ENCODE peak calls at places on chromosomes 13 and 19, in seven cellular contexts. One of them, this sample, is unnamed.

GRCh38 chr13:36839281-36839680 is 20.3 kb downstream of the RFXAP start:
- DNase-seq in endodermal cell: no peak
- DNase-seq in ovary: no peak
- DNase-seq in mesenchymal stem cell: no peak
- DNase-seq in left ventricle myocardium inferior: no peak
- DNase-seq in coronary artery: no peak
- DNase-seq in ascending aorta: no peak
- DNase-seq in this sample: no peak

GRCh38 chr19:19040417-19040816 is 7.0 kb downstream of the ARMC6 start:
- DNase-seq in mesenchymal stem cell: peak; percentile 57
- DNase-seq in left ventricle myocardium inferior: peak; percentile 36
- DNase-seq in coronary artery: no peak
- DNase-seq in ovary: peak; percentile 74
- DNase-seq in ascending aorta: peak; percentile 25
- DNase-seq in endodermal cell: no peak
- DNase-seq in this sample: peak; percentile 27

GRCh38 chr13:74683411-74683810 is 549.2 kb upstream of the KLF12 start:
- DNase-seq in ovary: no peak
- DNase-seq in mesenchymal stem cell: no peak
- DNase-seq in ascending aorta: no peak
- DNase-seq in endodermal cell: peak; percentile 51
- DNase-seq in left ventricle myocardium inferior: no peak
- DNase-seq in coronary artery: no peak
- DNase-seq in this sample: no peak

GRCh38 chr13:111319998-111320911 is at the start of gene TEX29:
- DNase-seq in left ventricle myocardium inferior: no peak
- DNase-seq in mesenchymal stem cell: no peak
- DNase-seq in ascending aorta: no peak
- DNase-seq in coronary artery: no peak
- DNase-seq in endodermal cell: no peak
- DNase-seq in ovary: no peak
- DNase-seq in this sample: no peak

GRCh38 chr13:99525967-99526366 is 24.7 kb downstream of the TM9SF2 start:
- DNase-seq in left ventricle myocardium inferior: no peak
- DNase-seq in ovary: no peak
- DNase-seq in ascending aorta: no peak
- DNase-seq in coronary artery: no peak
- DNase-seq in endodermal cell: no peak
- DNase-seq in mesenchymal stem cell: no peak
- DNase-seq in this sample: no peak

GRCh38 chr19:30253581-30253996 is 118.6 kb upstream of the ZNF536 start:
- DNase-seq in mesenchymal stem cell: no peak
- DNase-seq in ascending aorta: no peak
- DNase-seq in left ventricle myocardium inferior: no peak
- DNase-seq in coronary artery: no peak
- DNase-seq in ovary: no peak
- DNase-seq in endodermal cell: peak; percentile 76
- DNase-seq in this sample: no peak

GRCh38 chr19:21463449-21464105 is 41.8 kb upstream of the ZNF429 start:
- DNase-seq in ascending aorta: no peak
- DNase-seq in left ventricle myocardium inferior: peak; percentile 42
- DNase-seq in coronary artery: no peak
- DNase-seq in endodermal cell: peak; percentile 97
- DNase-seq in mesenchymal stem cell: no peak
- DNase-seq in ovary: peak; percentile 68
- DNase-seq in this sample: no peak

GRCh38 chr19:52997975-52998374 is 15.7 kb upstream of the ERVV-1 start:
- DNase-seq in ascending aorta: no peak
- DNase-seq in left ventricle myocardium inferior: no peak
- DNase-seq in ovary: no peak
- DNase-seq in endodermal cell: no peak
- DNase-seq in mesenchymal stem cell: no peak
- DNase-seq in coronary artery: no peak
- DNase-seq in this sample: no peak

GRCh38 chr19:56321254-56321980 is 6.8 kb upstream of the ZSCAN5A start:
- DNase-seq in left ventricle myocardium inferior: no peak
- DNase-seq in ovary: no peak
- DNase-seq in mesenchymal stem cell: no peak
- DNase-seq in endodermal cell: no peak
- DNase-seq in coronary artery: no peak
- DNase-seq in ascending aorta: no peak
- DNase-seq in this sample: no peak

GRCh38 chr13:42815686-42816085 is 34.3 kb downstream of the FAM216B start:
- DNase-seq in endodermal cell: no peak
- DNase-seq in ascending aorta: no peak
- DNase-seq in ovary: no peak
- DNase-seq in coronary artery: no peak
- DNase-seq in left ventricle myocardium inferior: no peak
- DNase-seq in mesenchymal stem cell: no peak
- DNase-seq in this sample: no peak

GRCh38 chr19:7224205-7224833 is 69.9 kb downstream of the INSR start:
- DNase-seq in coronary artery: no peak
- DNase-seq in ascending aorta: no peak
- DNase-seq in ovary: peak; percentile 74
- DNase-seq in mesenchymal stem cell: no peak
- DNase-seq in endodermal cell: no peak
- DNase-seq in left ventricle myocardium inferior: no peak
- DNase-seq in this sample: no peak
- H3K27ac ChIP-seq in coronary artery: peak overlapping the region; percentile 15
- H3K27ac ChIP-seq in ascending aorta: peak overlapping the region; percentile 35
- H3K27ac ChIP-seq in ovary: peak overlapping the region; percentile 60
- H3K27ac ChIP-seq in mesenchymal stem cell: no peak overlapping the region
- H3K27ac ChIP-seq in endodermal cell: no peak overlapping the region
- H3K27ac ChIP-seq in left ventricle myocardium inferior: peak overlapping the region; percentile 56
- H3K27ac ChIP-seq in this sample: peak overlapping the region; percentile 57

GRCh38 chr13:82655518-82655855 is 1226.8 kb downstream of the SLITRK1 start:
- DNase-seq in mesenchymal stem cell: no peak
- DNase-seq in endodermal cell: no peak
- DNase-seq in ovary: no peak
- DNase-seq in coronary artery: no peak
- DNase-seq in ascending aorta: no peak
- DNase-seq in left ventricle myocardium inferior: no peak
- DNase-seq in this sample: no peak

GRCh38 chr13:82657471-82657870 is 1224.8 kb downstream of the SLITRK1 start:
- DNase-seq in ovary: no peak
- DNase-seq in endodermal cell: no peak
- DNase-seq in coronary artery: no peak
- DNase-seq in ascending aorta: no peak
- DNase-seq in left ventricle myocardium inferior: no peak
- DNase-seq in mesenchymal stem cell: no peak
- DNase-seq in this sample: no peak

GRCh38 chr13:82654851-82655517 is 1227.3 kb downstream of the SLITRK1 start:
- DNase-seq in mesenchymal stem cell: no peak
- DNase-seq in ascending aorta: peak; percentile 43
- DNase-seq in endodermal cell: no peak
- DNase-seq in left ventricle myocardium inferior: peak; percentile 73
- DNase-seq in coronary artery: peak; percentile 84
- DNase-seq in ovary: no peak
- DNase-seq in this sample: peak; percentile 20

GRCh38 chr13:82654143-82654542 is 1228.1 kb downstream of the SLITRK1 start:
- DNase-seq in left ventricle myocardium inferior: no peak
- DNase-seq in ascending aorta: no peak
- DNase-seq in coronary artery: no peak
- DNase-seq in mesenchymal stem cell: no peak
- DNase-seq in endodermal cell: no peak
- DNase-seq in ovary: no peak
- DNase-seq in this sample: no peak
- H3K27ac ChIP-seq in left ventricle myocardium inferior: no peak overlapping the region
- H3K27ac ChIP-seq in ascending aorta: no peak overlapping the region
- H3K27ac ChIP-seq in coronary artery: no peak overlapping the region
- H3K27ac ChIP-seq in mesenchymal stem cell: no peak overlapping the region
- H3K27ac ChIP-seq in endodermal cell: no peak overlapping the region
- H3K27ac ChIP-seq in ovary: no peak overlapping the region
- H3K27ac ChIP-seq in this sample: no peak overlapping the region

DNA sequence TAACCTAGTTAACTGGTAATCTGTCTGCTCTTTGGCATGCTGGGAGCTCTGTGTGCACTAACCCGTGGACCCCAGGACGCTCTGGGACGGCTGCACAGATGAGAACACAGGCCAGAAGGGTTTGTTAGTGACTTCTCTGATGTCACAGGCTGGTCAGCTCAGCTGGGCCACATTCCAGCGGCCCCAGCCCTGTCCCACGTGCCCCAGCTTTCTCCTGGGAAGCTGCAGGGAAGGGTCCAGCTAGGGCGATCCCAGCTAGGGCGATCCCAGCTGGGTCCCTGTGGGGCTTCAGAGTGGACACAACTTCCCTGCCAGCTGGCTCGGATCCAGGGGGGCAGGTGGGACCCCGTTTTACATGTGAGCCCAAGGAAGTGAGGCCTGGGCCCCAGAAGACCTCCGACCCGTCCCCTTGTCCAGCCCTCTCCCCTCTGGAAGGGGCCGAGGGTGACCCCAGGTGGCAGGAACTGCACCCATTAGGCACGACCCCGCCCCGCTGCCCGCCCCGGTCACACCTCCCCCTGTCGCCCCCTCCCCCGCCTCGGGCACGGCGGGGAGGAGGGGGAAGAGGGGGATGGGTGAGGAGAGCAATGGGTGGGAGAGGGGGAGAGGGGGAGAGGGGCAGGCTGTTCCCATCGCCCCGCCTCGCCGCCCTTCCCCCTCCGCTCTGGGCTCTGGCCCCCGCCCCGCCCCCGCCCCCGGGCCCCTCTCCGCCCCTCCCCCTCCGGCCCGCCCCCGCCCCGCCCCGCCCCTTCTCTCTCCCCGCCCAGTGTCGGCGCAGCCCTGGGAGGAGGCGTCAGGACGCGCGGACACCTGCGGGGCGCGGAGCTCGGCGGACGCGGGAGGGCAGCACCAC is 75.2 kb upstream of the MCF2L start:
- DNase-seq in coronary artery: no peak
- DNase-seq in ovary: no peak
- DNase-seq in ascending aorta: no peak
- DNase-seq in left ventricle myocardium inferior: no peak
- DNase-seq in endodermal cell: peak; percentile 93
- DNase-seq in mesenchymal stem cell: peak; percentile 71
- DNase-seq in this sample: no peak
- H3K27ac ChIP-seq in coronary artery: no peak overlapping the region
- H3K27ac ChIP-seq in ovary: no peak overlapping the region
- H3K27ac ChIP-seq in ascending aorta: no peak overlapping the region
- H3K27ac ChIP-seq in left ventricle myocardium inferior: no peak overlapping the region
- H3K27ac ChIP-seq in endodermal cell: peak overlapping the region; percentile 82
- H3K27ac ChIP-seq in mesenchymal stem cell: peak overlapping the region; percentile 97
- H3K27ac ChIP-seq in this sample: no peak overlapping the region

GRCh38 chr19:49812997-49813861 is at the start of gene FUZ:
- DNase-seq in endodermal cell: peak; percentile 99
- DNase-seq in ascending aorta: peak; percentile 93
- DNase-seq in coronary artery: peak; percentile 98
- DNase-seq in mesenchymal stem cell: peak; percentile 99
- DNase-seq in left ventricle myocardium inferior: peak; percentile 98
- DNase-seq in ovary: peak; percentile 95
- DNase-seq in this sample: peak; percentile 91

GRCh38 chr19:49814010-49814409 is 918 bp upstream of the FUZ start:
- DNase-seq in ovary: no peak
- DNase-seq in ascending aorta: no peak
- DNase-seq in coronary artery: no peak
- DNase-seq in mesenchymal stem cell: no peak
- DNase-seq in endodermal cell: no peak
- DNase-seq in left ventricle myocardium inferior: no peak
- DNase-seq in this sample: no peak

GRCh38 chr19:49809987-49810389 is 3.1 kb downstream of the FUZ start:
- DNase-seq in ascending aorta: no peak
- DNase-seq in endodermal cell: no peak
- DNase-seq in left ventricle myocardium inferior: no peak
- DNase-seq in coronary artery: no peak
- DNase-seq in ovary: no peak
- DNase-seq in mesenchymal stem cell: no peak
- DNase-seq in this sample: no peak

GRCh38 chr19:49811328-49811727 is 1.8 kb downstream of the FUZ start:
- DNase-seq in coronary artery: no peak
- DNase-seq in left ventricle myocardium inferior: no peak
- DNase-seq in ascending aorta: no peak
- DNase-seq in endodermal cell: no peak
- DNase-seq in mesenchymal stem cell: no peak
- DNase-seq in ovary: no peak
- DNase-seq in this sample: no peak

DNA sequence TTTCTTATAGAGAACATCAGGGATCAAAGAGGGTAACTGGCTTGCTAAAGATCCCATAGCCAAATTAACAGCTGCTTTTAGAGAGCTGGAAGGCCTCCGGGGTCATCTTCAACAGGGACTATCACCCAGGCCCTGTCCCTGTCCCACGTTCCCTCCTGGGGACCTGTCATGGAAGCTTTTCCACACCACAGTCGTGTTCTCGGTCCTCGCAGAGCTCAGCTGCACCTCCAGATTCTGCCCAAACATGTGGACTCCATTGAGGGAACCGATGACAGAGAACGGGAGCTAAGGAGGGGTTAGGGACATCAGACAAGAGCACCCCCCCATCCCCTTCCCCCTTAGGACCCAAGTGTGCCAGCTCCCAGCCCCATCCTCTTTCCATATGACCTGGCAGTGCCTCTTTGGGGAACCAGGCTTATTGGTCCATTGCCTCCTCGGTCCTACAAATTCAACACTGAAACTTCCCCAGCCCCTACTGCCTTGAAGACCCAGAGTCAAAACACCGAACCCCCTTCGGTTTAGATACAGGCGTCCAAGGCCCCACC is 568 bp downstream of the FUZ start:
- DNase-seq in mesenchymal stem cell: no peak
- DNase-seq in endodermal cell: no peak
- DNase-seq in left ventricle myocardium inferior: no peak
- DNase-seq in ovary: no peak
- DNase-seq in coronary artery: no peak
- DNase-seq in ascending aorta: no peak
- DNase-seq in this sample: no peak
- H3K27ac ChIP-seq in mesenchymal stem cell: no peak overlapping the region
- H3K27ac ChIP-seq in endodermal cell: peak overlapping the region; percentile 95
- H3K27ac ChIP-seq in left ventricle myocardium inferior: peak overlapping the region; percentile 96
- H3K27ac ChIP-seq in ovary: peak overlapping the region; percentile 87
- H3K27ac ChIP-seq in coronary artery: peak overlapping the region; percentile 68
- H3K27ac ChIP-seq in ascending aorta: peak overlapping the region; percentile 83
- H3K27ac ChIP-seq in this sample: peak overlapping the region; percentile 73

GRCh38 chr13:51549050-51549449 is 35.2 kb upstream of the WDFY2 start:
- DNase-seq in coronary artery: no peak
- DNase-seq in ovary: no peak
- DNase-seq in endodermal cell: peak; percentile 62
- DNase-seq in mesenchymal stem cell: no peak
- DNase-seq in left ventricle myocardium inferior: no peak
- DNase-seq in ascending aorta: no peak
- DNase-seq in this sample: no peak
- H3K27ac ChIP-seq in coronary artery: no peak overlapping the region
- H3K27ac ChIP-seq in ovary: no peak overlapping the region
- H3K27ac ChIP-seq in endodermal cell: no peak overlapping the region
- H3K27ac ChIP-seq in mesenchymal stem cell: no peak overlapping the region
- H3K27ac ChIP-seq in left ventricle myocardium inferior: no peak overlapping the region
- H3K27ac ChIP-seq in ascending aorta: no peak overlapping the region
- H3K27ac ChIP-seq in this sample: no peak overlapping the region

This sample was measured in thoracic aorta.